ENCODE peak calls at places on chromosomes 4 and X, in eight cellular contexts. One of them, this sample, is unnamed.

GRCh38 chr4:57039345-57039744 is 60.6 kb downstream of the POLR2B start:
- DNase-seq in CD8-positive, alpha-beta memory T cell: no peak
- DNase-seq in nephron progenitor cell: no peak
- DNase-seq in H4: no peak
- DNase-seq in activated T-cell treated with anti-CD3 and anti-CD28 coated beads, Interleukin-2, amount 50 U/mL, for 24 hours: no peak
- DNase-seq in brain microvascular endothelial cell: no peak
- DNase-seq in memory B cell: no peak
- DNase-seq in germinal center: no peak
- DNase-seq in this sample: no peak

GRCh38 chr4:9867746-9868425 is 86.5 kb downstream of the DRD5 start:
- DNase-seq in CD8-positive, alpha-beta memory T cell: no peak
- DNase-seq in nephron progenitor cell: peak; percentile 23
- DNase-seq in H4: no peak
- DNase-seq in activated T-cell treated with anti-CD3 and anti-CD28 coated beads, Interleukin-2, amount 50 U/mL, for 24 hours: no peak
- DNase-seq in brain microvascular endothelial cell: no peak
- DNase-seq in memory B cell: no peak
- DNase-seq in germinal center: no peak
- DNase-seq in this sample: no peak

GRCh38 chrX:143934542-143934941 is 50.7 kb downstream of the UBE2NL start:
- DNase-seq in CD8-positive, alpha-beta memory T cell: no peak
- DNase-seq in nephron progenitor cell: peak; percentile 13
- DNase-seq in H4: peak; percentile 17
- DNase-seq in activated T-cell treated with anti-CD3 and anti-CD28 coated beads, Interleukin-2, amount 50 U/mL, for 24 hours: no peak
- DNase-seq in brain microvascular endothelial cell: no peak
- DNase-seq in memory B cell: no peak
- DNase-seq in germinal center: no peak
- DNase-seq in this sample: no peak

GRCh38 chrX:108298165-108298602 is 140.0 kb downstream of the COL4A6 start:
- DNase-seq in CD8-positive, alpha-beta memory T cell: no peak
- DNase-seq in nephron progenitor cell: peak; percentile 4
- DNase-seq in H4: no peak
- DNase-seq in activated T-cell treated with anti-CD3 and anti-CD28 coated beads, Interleukin-2, amount 50 U/mL, for 24 hours: no peak
- DNase-seq in brain microvascular endothelial cell: no peak
- DNase-seq in memory B cell: no peak
- DNase-seq in germinal center: no peak
- DNase-seq in this sample: no peak

GRCh38 chr4:89492476-89493110 is 185.0 kb upstream of the GPRIN3 start:
- DNase-seq in CD8-positive, alpha-beta memory T cell: no peak
- DNase-seq in nephron progenitor cell: no peak
- DNase-seq in H4: peak; percentile 63
- DNase-seq in activated T-cell treated with anti-CD3 and anti-CD28 coated beads, Interleukin-2, amount 50 U/mL, for 24 hours: no peak
- DNase-seq in brain microvascular endothelial cell: peak; percentile 80
- DNase-seq in memory B cell: no peak
- DNase-seq in germinal center: no peak
- DNase-seq in this sample: no peak

GRCh38 chr4:128604204-128604603 is 205.3 kb upstream of the JADE1 start:
- DNase-seq in CD8-positive, alpha-beta memory T cell: no peak
- DNase-seq in nephron progenitor cell: no peak
- DNase-seq in H4: no peak
- DNase-seq in activated T-cell treated with anti-CD3 and anti-CD28 coated beads, Interleukin-2, amount 50 U/mL, for 24 hours: no peak
- DNase-seq in brain microvascular endothelial cell: no peak
- DNase-seq in memory B cell: no peak
- DNase-seq in germinal center: no peak
- DNase-seq in this sample: no peak

GRCh38 chrX:16786791-16787735 is 797 bp downstream of the TXLNG start:
- DNase-seq in CD8-positive, alpha-beta memory T cell: peak; percentile 59
- DNase-seq in nephron progenitor cell: peak; percentile 54
- DNase-seq in H4: no peak
- DNase-seq in activated T-cell treated with anti-CD3 and anti-CD28 coated beads, Interleukin-2, amount 50 U/mL, for 24 hours: peak; percentile 73
- DNase-seq in brain microvascular endothelial cell: no peak
- DNase-seq in memory B cell: peak; percentile 20
- DNase-seq in germinal center: peak; percentile 23
- DNase-seq in this sample: peak; percentile 24

GRCh38 chr4:8648296-8648695 is 55.7 kb downstream of the CPZ start:
- DNase-seq in CD8-positive, alpha-beta memory T cell: no peak
- DNase-seq in nephron progenitor cell: no peak
- DNase-seq in H4: no peak
- DNase-seq in activated T-cell treated with anti-CD3 and anti-CD28 coated beads, Interleukin-2, amount 50 U/mL, for 24 hours: no peak
- DNase-seq in brain microvascular endothelial cell: no peak
- DNase-seq in memory B cell: no peak
- DNase-seq in germinal center: no peak
- DNase-seq in this sample: no peak

GRCh38 chr4:173168396-173169177 is at the start of gene GALNT7:
- DNase-seq in CD8-positive, alpha-beta memory T cell: peak; percentile 48
- DNase-seq in nephron progenitor cell: peak; percentile 74
- DNase-seq in H4: peak; percentile 72
- DNase-seq in activated T-cell treated with anti-CD3 and anti-CD28 coated beads, Interleukin-2, amount 50 U/mL, for 24 hours: peak; percentile 80
- DNase-seq in brain microvascular endothelial cell: no peak
- DNase-seq in memory B cell: peak; percentile 29
- DNase-seq in germinal center: peak; percentile 79
- DNase-seq in this sample: peak; percentile 87

GRCh38 chr4:83387922-83388676 is 53.5 kb upstream of the HPSE start:
- DNase-seq in CD8-positive, alpha-beta memory T cell: peak; percentile 47
- DNase-seq in nephron progenitor cell: no peak
- DNase-seq in H4: no peak
- DNase-seq in activated T-cell treated with anti-CD3 and anti-CD28 coated beads, Interleukin-2, amount 50 U/mL, for 24 hours: no peak
- DNase-seq in brain microvascular endothelial cell: no peak
- DNase-seq in memory B cell: no peak
- DNase-seq in germinal center: no peak
- DNase-seq in this sample: no peak

GRCh38 chr4:164440196-164440595 is 313.7 kb upstream of the SMIM31 start:
- DNase-seq in CD8-positive, alpha-beta memory T cell: no peak
- DNase-seq in nephron progenitor cell: no peak
- DNase-seq in H4: peak; percentile 47
- DNase-seq in activated T-cell treated with anti-CD3 and anti-CD28 coated beads, Interleukin-2, amount 50 U/mL, for 24 hours: no peak
- DNase-seq in brain microvascular endothelial cell: peak; percentile 78
- DNase-seq in memory B cell: no peak
- DNase-seq in germinal center: no peak
- DNase-seq in this sample: no peak

GRCh38 chr4:16079046-16079445 is 4.8 kb downstream of the PROM1 start:
- DNase-seq in CD8-positive, alpha-beta memory T cell: no peak
- DNase-seq in nephron progenitor cell: no peak
- DNase-seq in H4: no peak
- DNase-seq in activated T-cell treated with anti-CD3 and anti-CD28 coated beads, Interleukin-2, amount 50 U/mL, for 24 hours: no peak
- DNase-seq in brain microvascular endothelial cell: no peak
- DNase-seq in memory B cell: no peak
- DNase-seq in germinal center: no peak
- DNase-seq in this sample: no peak

GRCh38 chrX:32269877-32270276 is 941.5 kb downstream of the DMD start:
- DNase-seq in CD8-positive, alpha-beta memory T cell: no peak
- DNase-seq in nephron progenitor cell: no peak
- DNase-seq in H4: no peak
- DNase-seq in activated T-cell treated with anti-CD3 and anti-CD28 coated beads, Interleukin-2, amount 50 U/mL, for 24 hours: no peak
- DNase-seq in brain microvascular endothelial cell: no peak
- DNase-seq in memory B cell: no peak
- DNase-seq in germinal center: no peak
- DNase-seq in this sample: no peak

This sample was measured in WTC11.